ENCODE peak calls at places on chromosomes 11 and 22, in seven cellular contexts. E is A549; I is HS-27A; O is SJSA1; Y is prostate gland; W is stimulated activated CD8-positive, alpha-beta memory T cell treated with anti-CD3 and anti-CD28 coated beads, Interleukin-7, amount 100 ng/mL, for 24 hours; X is activated T-helper 2 cell treated with anti-CD3 and anti-CD28 coated beads, Interferon-gamma antibody, Interleukin-2, Interleukin-4, amounts not matched to agents 10 μg/mL and 5 μg/mL and 100 μg/mL, durations not matched to agents 14 hours and 24 hours and 36 hours. H is an unnamed sample.

GRCh38 chr11:131767421-131767820 is 397.0 kb downstream of the NTM start:
- DNase-seq in W (no peak), Y (no peak), O (no peak), X (no peak), I (no peak), E (no peak), H (no peak)

GRCh38 chr22:47615051-47615450 is 852.6 kb downstream of the TBC1D22A start:
- DNase-seq in I (no peak), E (no peak), X (no peak), Y (no peak), W (no peak), O (no peak), H (no peak)

GRCh38 chr11:2797741-2798361 is 87.7 kb downstream of the CDKN1C start:
- DNase-seq in X (no peak), Y (no peak), O (no peak), I (no peak), W (no peak), E (no peak), H (no peak)

GRCh38 chr11:76802621-76803020 is 19.5 kb downstream of the TSKU start:
- DNase-seq in O (no peak), W (no peak), I (no peak), Y (peak; percentile 3), X (no peak), E (peak; percentile 15), H (no peak)

GRCh38 chr11:59281177-59281576 is 68.5 kb upstream of the MPEG1 start:
- DNase-seq in E (no peak), X (no peak), I (no peak), O (no peak), Y (no peak), W (no peak), H (no peak)

GRCh38 chr11:18046116-18046777 is at the start of gene TPH1:
- DNase-seq in I (no peak), W (no peak), O (no peak), Y (peak; percentile 18), E (no peak), X (no peak), H (peak; percentile 26)

GRCh38 chr11:134069426-134069921 is 602 bp downstream of the JAM3 start:
- DNase-seq in I (no peak), W (no peak), Y (no peak), E (no peak), O (no peak), X (no peak), H (no peak)

GRCh38 chr22:46242023-46242422 is 8.1 kb downstream of the CDPF1 start:
- DNase-seq in Y (no peak), E (no peak), O (no peak), X (no peak), W (no peak), I (no peak), H (no peak)

GRCh38 chr22:48838846-48839730 is 988.6 kb downstream of the BRD1 start:
- DNase-seq in I (no peak), Y (no peak), X (no peak), O (no peak), E (no peak), W (no peak), H (no peak)

GRCh38 chr11:126347751-126348628 is 7.5 kb upstream of the ST3GAL4 start:
- DNase-seq in X (no peak), Y (no peak), O (no peak), W (no peak), E (no peak), I (no peak), H (no peak)

GRCh38 chr11:66835762-66836405 is 7.4 kb upstream of the RCE1 start:
- DNase-seq in Y (no peak), X (no peak), I (no peak), E (no peak), O (no peak), W (no peak), H (no peak)

GRCh38 chr22:29726104-29726503 is 6.3 kb downstream of the CABP7 start:
- DNase-seq in E (no peak), X (no peak), I (no peak), W (no peak), Y (no peak), O (no peak), H (no peak)

GRCh38 chr11:33542921-33543320 is 157.7 kb downstream of the C11orf91 start:
- DNase-seq in E (peak; percentile 55), I (peak; percentile 26), W (peak; percentile 15), X (no peak), Y (peak; percentile 8), O (peak; percentile 49), H (peak; percentile 65)

GRCh38 chr11:46920709-46921108 is 2.4 kb upstream of the LRP4 start:
- DNase-seq in O (peak; percentile 71), Y (no peak), I (peak; percentile 60), E (peak; percentile 74), W (no peak), X (no peak), H (no peak)

GRCh38 chr11:8833568-8834275 is 77.3 kb upstream of the AKIP1 start:
- DNase-seq in O (no peak), Y (no peak), X (no peak), I (no peak), W (no peak), E (no peak), H (no peak)

GRCh38 chr11:38824573-38824972 is 2226.5 kb upstream of the RAG2 start:
- DNase-seq in I (peak; percentile 27), Y (no peak), E (peak; percentile 16), W (no peak), O (no peak), X (no peak), H (no peak)

GRCh38 chr22:28773461-28773867 is 969 bp downstream of the CCDC117 start:
- DNase-seq in X (no peak), E (no peak), Y (no peak), O (peak; percentile 90), W (no peak), I (peak; percentile 7), H (no peak)

GRCh38 chr11:99687320-99687719 is 666.6 kb downstream of the CNTN5 start:
- DNase-seq in E (no peak), X (no peak), W (no peak), I (no peak), Y (no peak), O (no peak), H (no peak)

GRCh38 chr22:30159561-30160353 is 79.5 kb downstream of the HORMAD2 start:
- DNase-seq in O (peak; percentile 33), X (no peak), I (no peak), W (no peak), Y (peak; percentile 48), E (peak; percentile 64), H (peak; percentile 24)

GRCh38 chr11:129731316-129731715 is 84.3 kb upstream of the TMEM45B start:
- DNase-seq in W (no peak), E (peak; percentile 4), O (no peak), I (no peak), Y (no peak), X (no peak), H (no peak)

GRCh38 chr11:30860970-30861369 is 274.8 kb upstream of the MPPED2 start:
- DNase-seq in X (no peak), I (no peak), Y (no peak), E (no peak), O (no peak), W (no peak), H (no peak)

H was measured in mucosa of gallbladder.